ENCODE peak calls at places on chromosome 22, in eight cellular contexts. B is epithelial cell of esophagus; C is left ventricle myocardium inferior; L is activated naive CD4-positive, alpha-beta T cell treated with Interleukin-2 at 50 U/mL for 16 hours; S is activated B cell treated with CpG ODN at 0.5 μM for 24 hours; D is hepatocyte; X is effector memory CD4-positive, alpha-beta T cell; Q is activated CD8-positive, alpha-beta memory T cell treated with anti-CD3 and anti-CD28 coated beads for 24 hours. Z is an unnamed sample.

GRCh38 chr22:32446321-32446720 is 17.9 kb downstream of the BPIFC start:
- DNase-seq in B (peak), C (no peak), L (no peak), S (no peak), D (no peak), X (no peak), Q (no peak), Z (peak)

GRCh38 chr22:27331526-27332281 is 469.9 kb downstream of the MN1 start:
- DNase-seq in B (peak), C (peak), L (no peak), S (no peak), D (peak), X (no peak), Q (no peak), Z (peak)

GRCh38 chr22:19723165-19723989 is at the start of gene GP1BB:
- DNase-seq in B (peak), C (peak), L (peak), S (peak), D (peak), X (no peak), Q (peak), Z (no peak)

GRCh38 chr22:38531251-38531956 is 25.3 kb upstream of the DDX17 start:
- DNase-seq in B (no peak), C (no peak), L (no peak), S (no peak), D (no peak), X (no peak), Q (no peak), Z (no peak)

GRCh38 chr22:17366830-17367229 is 2.4 kb upstream of the CECR2 start:
- DNase-seq in B (no peak), C (peak), L (peak), S (no peak), D (peak), X (no peak), Q (peak), Z (no peak)

GRCh38 chr22:30416403-30416802 is 9.2 kb upstream of the MTFP1 start:
- DNase-seq in B (peak), C (no peak), L (no peak), S (no peak), D (peak), X (no peak), Q (no peak), Z (no peak)

GRCh38 chr22:34851918-34852662 is 213.9 kb upstream of the ISX start:
- DNase-seq in B (no peak), C (no peak), L (no peak), S (no peak), D (no peak), X (no peak), Q (no peak), Z (no peak)

GRCh38 chr22:40212126-40212525 is 34.4 kb downstream of the TNRC6B start:
- DNase-seq in B (no peak), C (no peak), L (no peak), S (no peak), D (no peak), X (no peak), Q (no peak), Z (no peak)

GRCh38 chr22:31206896-31207687 is 5.0 kb upstream of the LIMK2 start:
- DNase-seq in B (peak), C (peak), L (peak), S (no peak), D (no peak), X (no peak), Q (no peak), Z (peak)

GRCh38 chr22:24875862-24876506 is 70.0 kb downstream of the SGSM1 start:
- DNase-seq in B (peak), C (no peak), L (no peak), S (no peak), D (peak), X (no peak), Q (no peak), Z (peak)

GRCh38 chr22:23282089-23282501 is 101.8 kb downstream of the BCR start:
- DNase-seq in B (peak), C (peak), L (no peak), S (no peak), D (no peak), X (no peak), Q (no peak), Z (peak)

GRCh38 chr22:43528601-43529360 is 117.0 kb downstream of the MPPED1 start:
- DNase-seq in B (no peak), C (no peak), L (no peak), S (no peak), D (no peak), X (no peak), Q (no peak), Z (no peak)

GRCh38 chr22:49678137-49678841 is 149.4 kb downstream of the BRD1 start:
- DNase-seq in B (no peak), C (no peak), L (no peak), S (no peak), D (no peak), X (no peak), Q (peak), Z (no peak)